ENCODE peak calls at places on chromosomes 3 and 15, in five cellular contexts. P, R, K, J and X are unnamed samples.

GRCh38 chr3:124834723-124835718 is 52.1 kb downstream of the ITGB5 start:
- DNase-seq in J (peak; percentile 83), P (peak; percentile 83), K (peak; percentile 28), R (peak; percentile 98), X (peak; percentile 20)

GRCh38 chr15:48411971-48412591 is 80.9 kb downstream of the DUT start:
- DNase-seq in J (peak; percentile 79), P (peak; percentile 74), K (no peak), R (peak; percentile 90), X (no peak)

GRCh38 chr15:23602124-23602523 is 36.6 kb downstream of the MKRN3 start:
- DNase-seq in P (no peak), J (no peak), R (no peak), K (no peak), X (no peak)

GRCh38 chr3:64684715-64685261 is 3.0 kb downstream of the ADAMTS9 start:
- DNase-seq in J (peak; percentile 10), R (peak; percentile 91), K (no peak), P (peak; percentile 74), X (peak; percentile 12)

GRCh38 chr3:51361746-51362145 is 23.3 kb upstream of the MANF start:
- DNase-seq in J (no peak), P (no peak), K (no peak), R (no peak), X (no peak)

GRCh38 chr3:131819656-131820055 is 215.2 kb downstream of the CPNE4 start:
- DNase-seq in P (no peak), J (no peak), R (no peak), K (no peak), X (no peak)

GRCh38 chr15:76340198-76340801 is 3.7 kb downstream of the ISL2 start:
- DNase-seq in J (no peak), P (no peak), K (no peak), R (no peak), X (no peak)

GRCh38 chr15:82852906-82853635 is 43.6 kb downstream of the WHAMM start:
- DNase-seq in J (no peak), R (no peak), P (no peak), K (no peak), X (no peak)

GRCh38 chr15:26869628-26870027 is 2.8 kb downstream of the GABRA5 start:
- DNase-seq in R (no peak), K (no peak), J (no peak), P (no peak), X (no peak)

GRCh38 chr3:113247664-113248458 is 36.5 kb downstream of the BOC start:
- DNase-seq in P (peak; percentile 38), K (no peak), R (peak; percentile 38), J (no peak), X (no peak)

GRCh38 chr3:99332726-99333125 is 305.7 kb upstream of the COL8A1 start:
- DNase-seq in R (peak; percentile 53), J (peak; percentile 47), P (no peak), K (no peak), X (no peak)

GRCh38 chr3:174533286-174533685 is 325.8 kb upstream of the NAALADL2 start:
- DNase-seq in P (no peak), J (peak; percentile 94), K (no peak), R (no peak), X (no peak)